ENCODE peak calls at places on chromosome 4, in ten cellular contexts. Q is AG04450, U is GM12865, N is dorsolateral prefrontal cortex, K is fibroblast of the aortic adventitia, G is heart right ventricle, B is AG10803, O is gastrocnemius medialis, F is A549, Y is SK-N-SH. S is an unnamed sample.
A peak's percentile ranks its signal among the peaks of the same experiment; 100 is the strongest.

GRCh38 chr4:17367201-17367600 is 144.7 kb downstream of the QDPR start:
- DNase-seq in Y (no peak), G (no peak), O (no peak), N (no peak), Q (no peak), B (peak; percentile 30), U (no peak), F (no peak), K (peak; percentile 22), S (no peak)

GRCh38 chr4:2695661-2696060 is 60.5 kb downstream of the TNIP2 start:
- DNase-seq in G (no peak), U (no peak), F (no peak), B (no peak), Q (no peak), K (no peak), Y (no peak), O (no peak), N (no peak), S (no peak)

GRCh38 chr4:127364397-127364796 is 268.4 kb upstream of the INTU start:
- DNase-seq in U (no peak), K (no peak), G (no peak), Y (no peak), B (no peak), Q (no peak), O (no peak), N (no peak), F (no peak), S (no peak)

GRCh38 chr4:137200322-137200721 is 332.0 kb downstream of the PCDH18 start:
- DNase-seq in G (no peak), Y (peak; percentile 13), U (no peak), Q (no peak), O (no peak), N (no peak), B (no peak), F (no peak), K (no peak), S (no peak)

GRCh38 chr4:3873446-3874415 is 107.5 kb downstream of the ADRA2C start:
- DNase-seq in F (no peak), O (no peak), U (no peak), B (no peak), Q (no peak), G (no peak), K (no peak), Y (peak; percentile 70), N (peak; percentile 20), S (no peak)

GRCh38 chr4:110197421-110198398 is 705 bp downstream of the ELOVL6 start:
- DNase-seq in U (peak; percentile 76), N (peak; percentile 71), G (peak; percentile 21), K (peak; percentile 49), Q (no peak), Y (peak; percentile 58), O (no peak), F (peak; percentile 16), B (peak; percentile 25), S (no peak)

GRCh38 chr4:121900132-121900983 is 30.1 kb upstream of the BBS7 start:
- DNase-seq in B (peak; percentile 59), G (peak; percentile 34), O (no peak), N (peak; percentile 45), U (peak; percentile 61), Q (peak; percentile 36), Y (peak; percentile 27), K (peak; percentile 73), F (peak; percentile 21), S (no peak)

GRCh38 chr4:176193898-176194297 is 1.5 kb downstream of the SPATA4 start:
- DNase-seq in G (no peak), B (peak; percentile 79), Y (no peak), F (no peak), O (no peak), U (peak; percentile 9), K (peak; percentile 57), Q (peak; percentile 20), N (no peak), S (peak; percentile 49)

GRCh38 chr4:83724488-83725060 is 188.7 kb downstream of the GPAT3 start:
- DNase-seq in F (no peak), Q (no peak), G (no peak), O (no peak), B (no peak), Y (no peak), N (no peak), U (no peak), K (no peak), S (no peak)
- H3K4me3 ChIP-seq in F (no peak overlapping the region), Q (no peak overlapping the region), G (no peak overlapping the region), O (no peak overlapping the region), B (no peak overlapping the region), Y (no peak overlapping the region), N (no peak overlapping the region), U (no peak overlapping the region), K (no peak overlapping the region), S (no peak overlapping the region)

GRCh38 chr4:111847256-111848108 is 297.8 kb upstream of the FAM241A start:
- DNase-seq in Q (no peak), F (no peak), O (no peak), U (no peak), Y (no peak), K (peak; percentile 5), N (no peak), G (no peak), B (peak; percentile 33), S (no peak)
- TF ChIP-seq CTCF in Q (peak; percentile 39), F (no peak), O (no peak), U (peak; percentile 12), Y (peak; percentile 50), K (peak; percentile 52), N (no peak), G (no peak), B (peak; percentile 25), S (peak; percentile 52)

GRCh38 chr4:22512306-22512705 is 3.6 kb downstream of the ADGRA3 start:
- DNase-seq in Q (no peak), Y (no peak), G (no peak), K (no peak), U (no peak), O (no peak), B (no peak), N (no peak), F (no peak), S (no peak)

GRCh38 chr4:22515145-22515887 is 550 bp downstream of the ADGRA3 start:
- DNase-seq in N (peak; percentile 63), G (peak; percentile 63), U (peak; percentile 52), Y (peak; percentile 86), F (peak; percentile 74), O (peak; percentile 76), Q (no peak), K (peak; percentile 73), B (peak; percentile 52), S (peak; percentile 73)

GRCh38 chr4:22515888-22516541 is at the start of gene ADGRA3:
- DNase-seq in B (peak; percentile 70), N (peak; percentile 54), F (peak; percentile 50), U (peak; percentile 77), Y (peak; percentile 94), O (peak; percentile 61), K (peak; percentile 47), G (peak; percentile 71), Q (no peak), S (no peak)

GRCh38 chr4:22514431-22514830 is 1.4 kb downstream of the ADGRA3 start:
- DNase-seq in Y (no peak), F (no peak), O (no peak), N (no peak), K (peak; percentile 20), U (no peak), Q (no peak), G (no peak), B (no peak), S (no peak)

DNA sequence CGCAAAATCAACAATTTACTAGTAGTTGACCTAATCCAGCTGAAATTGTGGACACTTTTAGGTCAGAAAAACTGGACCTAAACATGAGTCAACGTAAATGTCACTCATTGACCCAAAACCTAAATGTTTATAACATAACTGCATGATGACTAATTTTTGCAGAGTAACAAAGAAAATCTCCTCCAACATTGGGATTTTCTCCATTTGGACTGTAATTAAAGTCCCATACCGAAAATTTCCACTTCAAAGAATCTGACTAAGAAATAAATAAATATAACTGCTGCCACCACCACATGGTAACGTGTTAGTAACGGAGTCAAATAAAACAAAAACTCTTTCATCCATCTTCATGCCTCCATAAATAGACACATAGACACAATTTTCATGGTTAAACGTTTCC is 1.9 kb downstream of the ADGRA3 start:
- DNase-seq in O (no peak), Q (peak; percentile 55), K (peak; percentile 52), U (no peak), B (peak; percentile 44), N (no peak), F (peak; percentile 6), G (no peak), Y (no peak), S (peak; percentile 71)
- H3K4me3 ChIP-seq in O (peak overlapping the region; percentile 79), Q (peak overlapping the region; percentile 80), K (peak overlapping the region; percentile 78), U (peak overlapping the region; percentile 56), B (peak overlapping the region; percentile 73), N (peak overlapping the region; percentile 55), F (peak overlapping the region; percentile 71), G (no peak overlapping the region), Y (peak overlapping the region; percentile 96), S (peak overlapping the region; percentile 64)

DNA sequence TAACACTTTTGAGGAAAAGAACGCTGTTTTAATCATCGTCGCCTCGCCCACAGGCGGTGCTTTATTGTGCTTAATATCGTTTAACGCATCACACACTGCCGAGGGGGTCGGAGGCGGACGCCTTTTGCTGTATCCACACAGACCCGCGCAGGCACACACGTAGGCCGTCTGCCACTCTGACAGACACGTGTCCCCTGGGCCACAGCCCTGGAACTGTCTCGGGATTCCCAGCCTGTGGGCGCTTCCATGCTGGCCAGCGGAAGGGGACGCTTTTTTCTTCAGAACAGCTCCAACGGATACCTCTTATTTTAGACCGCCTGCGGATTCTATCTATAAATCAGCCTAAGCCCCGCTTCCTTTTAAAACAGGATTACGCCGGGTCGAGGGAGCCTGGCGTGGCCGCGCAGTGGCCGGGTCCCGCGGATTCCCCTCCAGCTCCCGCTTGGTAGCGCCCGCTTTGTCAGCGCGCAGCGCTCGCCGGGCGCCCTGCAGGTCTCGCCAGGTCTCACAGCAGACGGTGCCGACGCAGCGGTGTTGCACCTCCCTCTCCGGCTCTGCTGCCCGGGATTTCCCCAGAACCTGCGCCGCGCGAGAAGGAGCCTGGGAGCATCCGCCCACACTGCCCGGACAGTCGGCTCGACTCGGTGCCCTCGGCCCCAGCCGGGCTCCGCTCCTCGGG is at the start of gene NOCT:
- DNase-seq in G (peak; percentile 88), K (peak; percentile 89), U (peak; percentile 98), F (peak; percentile 72), N (peak; percentile 87), O (peak; percentile 82), B (peak; percentile 89), Q (peak; percentile 81), Y (peak; percentile 91), S (peak; percentile 70)
- TF ChIP-seq CTCF in G (peak; percentile 15), K (no peak), U (no peak), F (no peak), N (no peak), O (no peak), B (peak; percentile 3), Q (no peak), Y (no peak), S (no peak)

DNA sequence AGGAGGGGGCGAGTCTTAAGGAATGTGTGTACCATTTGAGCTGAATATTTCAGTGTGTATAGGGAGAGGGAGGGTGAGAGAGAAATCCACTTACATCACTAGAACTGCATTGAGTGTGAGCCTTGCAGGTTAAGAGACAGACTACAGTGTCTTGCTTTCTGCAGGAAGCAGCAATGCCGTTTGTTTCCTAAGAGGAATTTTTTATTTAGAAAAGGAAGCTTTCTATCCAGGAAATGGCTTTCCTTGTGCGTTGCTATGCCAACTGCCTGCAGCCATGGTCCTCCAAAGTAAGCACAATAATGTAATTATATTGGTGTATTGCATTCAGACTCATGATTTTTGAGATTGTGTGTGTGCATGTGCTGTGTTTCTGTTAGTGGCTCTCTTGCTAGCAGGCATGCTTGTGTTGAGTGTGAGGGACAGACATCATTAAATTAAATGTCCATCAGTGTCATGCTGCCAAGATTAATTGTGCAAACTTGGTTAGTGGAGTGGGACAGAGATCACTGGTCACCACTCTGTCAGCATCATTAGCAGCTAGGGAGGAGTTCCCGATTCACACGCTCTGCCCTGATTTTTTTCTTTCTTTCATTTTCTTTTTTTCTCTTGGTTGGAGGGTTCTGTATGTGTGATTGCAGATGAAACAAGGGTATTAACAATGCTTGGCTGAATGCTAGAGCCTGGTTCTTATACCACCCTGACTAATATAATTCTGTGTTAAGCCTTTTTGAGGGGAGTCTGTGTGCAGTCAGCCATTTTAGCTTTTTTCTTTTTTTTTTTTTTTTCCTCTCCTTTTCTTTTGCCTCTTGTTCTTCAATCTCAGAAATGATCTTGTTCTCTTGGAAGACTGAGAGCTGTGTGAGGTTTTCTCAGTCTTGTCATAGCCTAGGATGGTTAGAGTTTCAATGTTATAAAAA is 164.4 kb downstream of the RAPGEF2 start:
- DNase-seq in G (no peak), B (peak; percentile 22), F (no peak), U (no peak), Y (peak; percentile 46), Q (no peak), K (peak; percentile 41), O (no peak), N (no peak), S (peak; percentile 62)
- H3K4me3 ChIP-seq in G (peak overlapping the region; percentile 18), B (peak overlapping the region; percentile 8), F (no peak overlapping the region), U (no peak overlapping the region), Y (peak overlapping the region; percentile 59), Q (peak overlapping the region; percentile 25), K (peak overlapping the region; percentile 60), O (peak overlapping the region; percentile 42), N (peak overlapping the region; percentile 56), S (peak overlapping the region; percentile 46)

S was measured in retinal pigment epithelial cell.